ENCODE peak calls at places on chromosomes 1 and 21, in four cellular contexts. F is mesothelial cell of epicardium, V is HEK293T, D is endothelial cell. M is an unnamed sample.

GRCh38 chr1:179119466-179119865 is 37.6 kb downstream of the TOR3A start:
- DNase-seq in F (no peak), V (no peak), D (no peak), M (no peak)

GRCh38 chr1:53604291-53604919 is 134.6 kb downstream of the GLIS1 start:
- DNase-seq in F (peak), V (no peak), D (no peak), M (peak)

GRCh38 chr1:221878134-221878533 is 136.2 kb upstream of the DUSP10 start:
- DNase-seq in F (no peak), V (no peak), D (no peak), M (no peak)

GRCh38 chr21:31862078-31862477 is 10.7 kb upstream of the HUNK start:
- DNase-seq in F (no peak), V (no peak), D (no peak), M (peak)

GRCh38 chr21:15370576-15370975 is 305.8 kb upstream of the NRIP1 start:
- DNase-seq in F (no peak), V (no peak), D (no peak), M (no peak)

GRCh38 chr1:213055087-213055591 is 4.1 kb downstream of the RPS6KC1 start:
- DNase-seq in F (no peak), V (no peak), D (no peak), M (no peak)

GRCh38 chr21:42373181-42373907 is 7.0 kb upstream of the TFF1 start:
- DNase-seq in F (no peak), V (no peak), D (no peak), M (no peak)

GRCh38 chr1:59696421-59697115 is 118.2 kb upstream of the HOOK1 start:
- DNase-seq in F (no peak), V (no peak), D (no peak), M (no peak)

GRCh38 chr1:55645286-55645685 is 430.1 kb upstream of the USP24 start:
- DNase-seq in F (no peak), V (no peak), D (no peak), M (no peak)

GRCh38 chr1:167447521-167448136 is 70.7 kb downstream of the CD247 start:
- DNase-seq in F (no peak), V (no peak), D (no peak), M (no peak)

GRCh38 chr1:20366076-20366765 is 75.5 kb downstream of the VWA5B1 start:
- DNase-seq in F (no peak), V (no peak), D (no peak), M (no peak)

GRCh38 chr1:1058921-1059493 is 15.1 kb downstream of the RNF223 start:
- DNase-seq in F (no peak), V (peak), D (peak), M (peak)

GRCh38 chr1:180501865-180502360 is 464 bp downstream of the ACBD6 start:
- DNase-seq in F (peak), V (peak), D (no peak), M (no peak)

GRCh38 chr21:33761104-33762036 is 119.1 kb downstream of the ITSN1 start:
- DNase-seq in F (no peak), V (peak), D (peak), M (no peak)

GRCh38 chr1:236608930-236609726 is 4.8 kb upstream of the HEATR1 start:
- DNase-seq in F (no peak), V (peak), D (peak), M (peak)

GRCh38 chr1:181743878-181744312 is 260.6 kb downstream of the CACNA1E start:
- DNase-seq in F (no peak), V (no peak), D (no peak), M (peak)

GRCh38 chr1:17711962-17712361 is 43.2 kb upstream of the ACTL8 start:
- DNase-seq in F (no peak), V (no peak), D (no peak), M (no peak)

GRCh38 chr1:182215797-182216196 is 154.3 kb upstream of the ZNF648 start:
- DNase-seq in F (no peak), V (no peak), D (no peak), M (no peak)

GRCh38 chr1:196535727-196536126 is 72.5 kb downstream of the KCNT2 start:
- DNase-seq in F (no peak), V (no peak), D (no peak), M (no peak)

GRCh38 chr1:42933060-42933586 is 25.5 kb downstream of the SLC2A1 start:
- DNase-seq in F (no peak), V (no peak), D (no peak), M (no peak)

GRCh38 chr1:117657949-117658660 is 52.3 kb downstream of the TENT5C start:
- DNase-seq in F (no peak), V (no peak), D (no peak), M (no peak)

GRCh38 chr1:228361314-228362140 is 45.1 kb downstream of the TRIM11 start:
- DNase-seq in F (no peak), V (no peak), D (no peak), M (no peak)